ENCODE peak calls at places on chromosomes 11 and 22, in seven cellular contexts. A is mucosa of descending colon, O is GM12865, P is osteocyte, E is left lung, G is fibroblast of pulmonary artery, L is body of pancreas. S is an unnamed sample.

GRCh38 chr11:78210000-78210608 is 21.4 kb downstream of the USP35 start:
- DNase-seq in A (no peak), O (no peak), P (no peak), E (no peak), G (no peak), L (no peak), S (no peak)

GRCh38 chr22:23142546-23143105 is 836 bp upstream of the RSPH14 start:
- DNase-seq in A (no peak), O (no peak), P (no peak), E (no peak), G (no peak), L (no peak), S (no peak)

GRCh38 chr22:50308986-50309600 is 1.6 kb upstream of the PLXNB2 start:
- DNase-seq in A (no peak), O (no peak), P (no peak), E (no peak), G (no peak), L (no peak), S (no peak)

GRCh38 chr22:25919452-25919851 is 177.5 kb downstream of the MYO18B start:
- DNase-seq in A (no peak), O (no peak), P (no peak), E (no peak), G (no peak), L (no peak), S (no peak)

GRCh38 chr11:6634534-6634933 is 15.3 kb upstream of the TPP1 start:
- DNase-seq in A (no peak), O (no peak), P (no peak), E (no peak), G (no peak), L (no peak), S (no peak)

GRCh38 chr22:33747576-33748180 is 172.6 kb downstream of the LARGE1 start:
- DNase-seq in A (peak), O (peak), P (no peak), E (no peak), G (no peak), L (peak), S (no peak)

GRCh38 chr22:28629420-28630184 is 50.0 kb downstream of the TTC28 start:
- DNase-seq in A (no peak), O (no peak), P (no peak), E (no peak), G (peak), L (no peak), S (no peak)

GRCh38 chr22:33299245-33299956 is 241.2 kb upstream of the SYN3 start:
- DNase-seq in A (peak), O (peak), P (no peak), E (no peak), G (no peak), L (no peak), S (peak)

GRCh38 chr11:112004389-112004788 is 20.8 kb upstream of the DLAT start:
- DNase-seq in A (no peak), O (peak), P (no peak), E (no peak), G (no peak), L (no peak), S (peak)

GRCh38 chr11:73114110-73114834 is 27.8 kb downstream of the FCHSD2 start:
- DNase-seq in A (no peak), O (no peak), P (no peak), E (no peak), G (no peak), L (no peak), S (no peak)

GRCh38 chr11:9459573-9460321 is 1.1 kb upstream of the ZNF143 start:
- DNase-seq in A (peak), O (peak), P (no peak), E (no peak), G (peak), L (peak), S (no peak)

GRCh38 chr22:47333625-47334024 is 571.2 kb downstream of the TBC1D22A start:
- DNase-seq in A (peak), O (no peak), P (peak), E (no peak), G (peak), L (peak), S (no peak)

GRCh38 chr11:43543313-43543712 is 137.2 kb upstream of the HSD17B12 start:
- DNase-seq in A (no peak), O (no peak), P (no peak), E (no peak), G (no peak), L (no peak), S (no peak)

GRCh38 chr11:125262825-125263218 is 98.3 kb downstream of the PKNOX2 start:
- DNase-seq in A (no peak), O (no peak), P (peak), E (no peak), G (peak), L (no peak), S (no peak)

GRCh38 chr11:17543574-17544180 is 539 bp downstream of the USH1C start:
- DNase-seq in A (peak), O (no peak), P (no peak), E (no peak), G (no peak), L (no peak), S (no peak)

GRCh38 chr22:49958961-49959781 is 1.4 kb upstream of the PIM3 start:
- DNase-seq in A (no peak), O (no peak), P (no peak), E (peak), G (no peak), L (peak), S (no peak)

GRCh38 chr11:103109818-103110388 is 677 bp downstream of the DYNC2H1 start:
- DNase-seq in A (peak), O (no peak), P (no peak), E (peak), G (no peak), L (no peak), S (peak)

GRCh38 chr11:106457727-106458126 is 380.3 kb downstream of the AASDHPPT start:
- DNase-seq in A (no peak), O (no peak), P (no peak), E (no peak), G (peak), L (no peak), S (no peak)

GRCh38 chr11:125624756-125625213 is at the start of gene CHEK1:
- DNase-seq in A (peak), O (no peak), P (no peak), E (no peak), G (no peak), L (no peak), S (no peak)

GRCh38 chr11:12693075-12693473 is 18.9 kb downstream of the TEAD1 start:
- DNase-seq in A (peak), O (no peak), P (no peak), E (no peak), G (no peak), L (no peak), S (no peak)

GRCh38 chr11:111954154-111954553 is 17.0 kb downstream of the DIXDC1 start:
- DNase-seq in A (no peak), O (no peak), P (no peak), E (no peak), G (no peak), L (no peak), S (no peak)

GRCh38 chr22:24066872-24067271 is 55.8 kb downstream of the CABIN1 start:
- DNase-seq in A (peak), O (no peak), P (no peak), E (no peak), G (no peak), L (no peak), S (no peak)

GRCh38 chr11:61745796-61746653 is 6.4 kb upstream of the MYRF start:
- DNase-seq in A (no peak), O (no peak), P (no peak), E (no peak), G (no peak), L (no peak), S (no peak)

GRCh38 chr22:36153756-36154155 is 6.8 kb downstream of the APOL3 start:
- DNase-seq in A (no peak), O (no peak), P (no peak), E (no peak), G (no peak), L (no peak), S (no peak)

GRCh38 chr11:122563761-122564160 is 91.8 kb upstream of the UBASH3B start:
- DNase-seq in A (no peak), O (no peak), P (no peak), E (no peak), G (no peak), L (no peak), S (no peak)

GRCh38 chr11:6817668-6818067 is 18.2 kb upstream of the OR6A2 start:
- DNase-seq in A (no peak), O (no peak), P (no peak), E (no peak), G (no peak), L (no peak), S (no peak)

GRCh38 chr11:6438979-6439571 is 1.7 kb downstream of the HPX start:
- DNase-seq in A (peak), O (peak), P (no peak), E (no peak), G (peak), L (peak), S (no peak)

GRCh38 chr11:73194593-73194992 is 23.5 kb upstream of the P2RY2 start:
- DNase-seq in A (peak), O (no peak), P (no peak), E (peak), G (no peak), L (no peak), S (no peak)

GRCh38 chr11:62508336-62509058 is 38.1 kb downstream of the AHNAK start:
- DNase-seq in A (peak), O (peak), P (peak), E (peak), G (peak), L (peak), S (peak)

GRCh38 chr11:64173616-64174355 is 7.9 kb upstream of the MACROD1 start:
- DNase-seq in A (no peak), O (no peak), P (no peak), E (no peak), G (peak), L (no peak), S (no peak)

GRCh38 chr11:67045314-67045713 is 11.3 kb upstream of the RHOD start:
- DNase-seq in A (no peak), O (peak), P (no peak), E (no peak), G (peak), L (no peak), S (peak)

GRCh38 chr22:43136255-43136654 is 6.9 kb downstream of the MCAT start:
- DNase-seq in A (no peak), O (peak), P (no peak), E (no peak), G (peak), L (peak), S (peak)

GRCh38 chr22:42313804-42314581 is 43.5 kb upstream of the TCF20 start:
- DNase-seq in A (peak), O (peak), P (no peak), E (no peak), G (peak), L (peak), S (peak)

GRCh38 chr11:9092846-9093778 is 1.7 kb upstream of the SCUBE2 start:
- DNase-seq in A (no peak), O (no peak), P (no peak), E (no peak), G (peak), L (peak), S (no peak)

GRCh38 chr22:26502688-26503561 is 9.3 kb downstream of the TFIP11 start:
- DNase-seq in A (peak), O (peak), P (no peak), E (no peak), G (peak), L (peak), S (peak)

GRCh38 chr22:24433868-24434471 is 6.6 kb downstream of the ADORA2A start:
- DNase-seq in A (no peak), O (peak), P (no peak), E (no peak), G (peak), L (peak), S (peak)

GRCh38 chr11:119694334-119694733 is 34.7 kb downstream of the NECTIN1 start:
- DNase-seq in A (peak), O (peak), P (no peak), E (no peak), G (no peak), L (peak), S (peak)
- TF ChIP-seq CTCF in A (no peak), O (no peak), P (no peak), E (no peak), G (no peak), L (peak), S (peak)

GRCh38 chr11:41461057-41461681 is 1.7 kb upstream of the LRRC4C start:
- DNase-seq in A (peak), O (peak), P (no peak), E (no peak), G (peak), L (no peak), S (no peak)
- TF ChIP-seq CTCF in A (peak), O (peak), P (peak), E (peak), G (peak), L (peak), S (peak)

GRCh38 chr22:31943206-31943975 is 944 bp upstream of the YWHAH start:
- DNase-seq in A (no peak), O (no peak), P (no peak), E (no peak), G (no peak), L (no peak), S (no peak)

GRCh38 chr22:31943976-31944699 is at the start of gene YWHAH:
- DNase-seq in A (peak), O (peak), P (peak), E (peak), G (peak), L (peak), S (peak)

GRCh38 chr22:31945971-31946680 is 1.8 kb downstream of the YWHAH start:
- DNase-seq in A (peak), O (no peak), P (no peak), E (peak), G (no peak), L (no peak), S (no peak)

GRCh38 chr22:31945478-31945815 is 1.1 kb downstream of the YWHAH start:
- DNase-seq in A (peak), O (peak), P (no peak), E (peak), G (no peak), L (no peak), S (no peak)

GRCh38 chr22:31944700-31945477 is 554 bp downstream of the YWHAH start:
- DNase-seq in A (peak), O (peak), P (peak), E (peak), G (no peak), L (peak), S (no peak)
- TF ChIP-seq CTCF in A (no peak), O (no peak), P (no peak), E (no peak), G (no peak), L (no peak), S (no peak)

DNA sequence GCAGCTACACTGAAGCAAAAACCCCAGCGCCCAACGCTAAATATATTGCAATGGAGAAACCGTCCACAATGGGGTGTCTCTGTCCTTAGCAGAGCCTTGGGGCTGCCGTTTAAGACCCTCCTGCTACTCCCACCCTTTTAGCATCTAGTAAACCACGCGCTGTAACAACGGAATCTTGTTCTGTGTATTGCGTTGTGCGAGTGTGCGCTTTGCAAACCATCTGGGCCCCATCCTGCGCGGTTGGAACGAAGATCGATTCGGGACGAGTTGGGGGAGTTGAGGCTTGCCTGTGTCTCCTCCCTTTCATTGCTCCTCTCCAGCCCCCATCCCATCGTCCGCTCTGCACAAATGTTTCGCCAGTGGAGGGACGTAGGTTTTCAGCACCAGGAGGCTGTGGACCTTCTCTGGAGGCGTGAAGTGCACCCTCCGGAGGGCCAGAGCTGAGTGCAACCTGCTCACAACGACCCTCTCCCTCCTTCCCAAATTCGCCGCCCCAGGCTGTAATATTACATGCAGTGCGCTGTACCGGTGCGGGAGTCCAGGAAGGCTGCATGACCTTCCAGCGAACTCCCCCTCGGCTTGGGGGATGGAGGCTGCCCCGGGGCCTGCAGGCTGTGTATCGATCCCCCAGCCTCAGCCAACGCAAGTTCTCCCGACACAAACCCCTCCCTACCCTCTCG is 1.6 kb upstream of the KMT2A start:
- DNase-seq in A (peak), O (peak), P (no peak), E (peak), G (peak), L (peak), S (peak)
- TF ChIP-seq CTCF in A (no peak), O (no peak), P (no peak), E (no peak), G (no peak), L (no peak), S (peak)

DNA sequence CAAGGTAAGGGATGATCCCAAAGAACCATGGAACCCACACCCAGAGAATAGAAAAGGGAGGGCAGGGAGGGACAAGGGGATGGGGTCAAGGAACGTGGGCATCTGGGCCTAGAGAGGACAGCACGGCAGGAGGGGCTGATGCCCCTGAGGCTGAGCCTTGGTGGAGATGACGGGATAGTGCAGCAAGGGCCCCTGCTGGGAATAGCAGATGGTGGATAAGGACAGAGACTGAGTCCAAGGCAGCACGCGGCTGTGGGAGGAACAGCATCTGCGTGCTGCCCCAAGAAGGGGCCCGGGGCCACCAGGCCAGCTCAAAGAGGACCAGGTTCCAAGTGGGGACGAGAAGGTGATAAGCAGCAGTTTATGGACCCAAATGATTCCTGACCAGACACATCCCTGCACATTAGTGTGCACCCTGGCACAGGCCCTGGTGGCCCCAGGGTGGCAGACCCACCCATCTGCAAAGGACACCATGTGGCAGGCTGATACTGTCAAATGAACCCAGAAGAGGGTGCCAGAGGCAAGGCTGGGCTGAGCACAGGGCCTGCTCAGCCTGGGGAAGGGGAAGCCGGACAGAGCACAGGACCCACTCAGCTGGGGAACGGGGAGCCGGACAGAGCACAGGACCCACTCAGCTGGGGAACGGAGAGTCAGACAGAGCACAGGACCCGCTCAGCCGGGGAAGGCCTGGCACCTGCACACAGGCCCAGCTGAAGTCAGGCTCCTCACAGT is 12.8 kb upstream of the TESMIN start:
- DNase-seq in A (no peak), O (no peak), P (no peak), E (no peak), G (no peak), L (no peak), S (no peak)
- TF ChIP-seq CTCF in A (no peak), O (no peak), P (peak), E (no peak), G (no peak), L (no peak), S (peak)

DNA sequence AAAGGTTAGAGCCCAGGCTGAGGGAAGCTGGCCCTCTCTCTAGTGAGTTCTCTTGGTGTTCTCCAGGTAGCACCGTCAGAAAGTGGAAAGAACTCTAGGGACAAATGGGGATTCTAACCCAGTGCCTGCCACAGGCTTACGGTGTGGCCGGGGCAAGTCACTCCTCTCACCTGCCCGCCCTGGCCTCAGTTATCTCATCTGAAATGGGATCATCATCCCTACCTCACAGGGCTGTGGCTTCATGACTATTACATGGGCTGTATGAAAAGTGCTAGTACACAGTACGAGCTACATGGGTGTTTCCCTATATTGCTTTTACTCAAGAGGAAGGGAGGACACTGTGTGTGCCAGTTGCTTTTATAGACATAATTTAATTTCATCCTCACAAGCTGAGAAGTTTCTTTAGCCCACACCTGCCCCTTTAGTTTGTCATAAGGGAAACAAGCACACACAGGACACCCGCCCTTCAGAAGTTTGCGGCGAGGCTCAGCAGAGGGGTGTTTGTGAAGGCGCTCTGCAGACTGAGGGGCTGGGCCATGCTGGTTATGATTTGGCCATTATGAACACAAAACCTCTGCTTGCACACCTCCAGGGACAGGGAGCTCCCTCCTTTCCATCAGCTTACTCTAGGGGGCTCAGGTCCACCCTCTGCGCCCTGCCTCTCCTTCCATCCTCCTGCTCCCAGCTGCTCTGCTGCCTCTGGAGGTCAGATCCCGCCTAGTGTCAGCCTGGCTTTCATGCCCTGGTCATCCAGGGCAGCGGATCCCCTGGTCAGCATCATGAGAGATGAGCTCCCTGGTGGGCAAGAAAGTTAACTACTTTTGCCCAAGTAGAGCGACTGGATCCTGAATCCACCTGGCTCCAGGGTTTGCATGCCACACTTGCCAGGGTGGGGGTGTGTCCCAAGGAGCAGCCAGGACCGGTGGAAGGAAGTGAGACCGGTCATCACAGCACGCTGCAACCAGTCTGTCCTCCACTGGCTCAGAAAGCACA is 1.2 kb downstream of the KLHL35 start:
- DNase-seq in A (peak), O (no peak), P (no peak), E (no peak), G (no peak), L (peak), S (no peak)
- TF ChIP-seq CTCF in A (no peak), O (no peak), P (no peak), E (no peak), G (no peak), L (no peak), S (no peak)

GRCh38 chr11:46367916-46368267 is 13.6 kb upstream of the MDK start:
- DNase-seq in A (no peak), O (no peak), P (no peak), E (no peak), G (no peak), L (no peak), S (no peak)
- TF ChIP-seq CTCF in A (peak), O (no peak), P (peak), E (peak), G (no peak), L (no peak), S (no peak)

S was measured in GM10248.